ENCODE peak calls at places on chromosomes 5 and 9, in six cellular contexts. R, W, Q, V, X and F are unnamed samples.

GRCh38 chr9:68446836-68447235 is 90.4 kb downstream of the PGM5 start:
- DNase-seq in R (no peak), W (no peak), Q (no peak), V (no peak), X (no peak), F (no peak)

GRCh38 chr5:171757853-171758535 is 27.6 kb upstream of the SMIM23 start:
- DNase-seq in R (no peak), W (peak; percentile 32), Q (no peak), V (no peak), X (no peak), F (no peak)

GRCh38 chr5:178207183-178207916 is 3.0 kb downstream of the HNRNPAB start:
- DNase-seq in R (no peak), W (no peak), Q (no peak), V (no peak), X (no peak), F (no peak)

GRCh38 chr5:38422622-38423021 is 133.8 kb downstream of the LIFR start:
- DNase-seq in R (no peak), W (no peak), Q (no peak), V (no peak), X (no peak), F (no peak)

GRCh38 chr5:94745786-94746730 is 127.6 kb downstream of the SLF1 start:
- DNase-seq in R (no peak), W (no peak), Q (no peak), V (no peak), X (no peak), F (no peak)

GRCh38 chr9:135126480-135127187 is 39.2 kb downstream of the OLFM1 start:
- DNase-seq in R (no peak), W (no peak), Q (no peak), V (no peak), X (peak; percentile 81), F (peak; percentile 61)

GRCh38 chr9:2420488-2421056 is 201.0 kb upstream of the VLDLR start:
- DNase-seq in R (no peak), W (no peak), Q (no peak), V (no peak), X (no peak), F (no peak)

GRCh38 chr9:83066771-83067170 is 3.8 kb upstream of the RASEF start:
- DNase-seq in R (no peak), W (no peak), Q (no peak), V (no peak), X (no peak), F (no peak)

GRCh38 chr5:6788956-6789649 is 75.9 kb downstream of the TENT4A start:
- DNase-seq in R (no peak), W (no peak), Q (no peak), V (no peak), X (no peak), F (no peak)

GRCh38 chr5:171810217-171810616 is 24.6 kb downstream of the SMIM23 start:
- DNase-seq in R (no peak), W (no peak), Q (no peak), V (no peak), X (no peak), F (no peak)

GRCh38 chr9:93300585-93301081 is 116.7 kb downstream of the WNK2 start:
- DNase-seq in R (no peak), W (no peak), Q (no peak), V (no peak), X (peak; percentile 6), F (no peak)

GRCh38 chr5:67809589-67809988 is 406.0 kb upstream of the PIK3R1 start:
- DNase-seq in R (no peak), W (no peak), Q (no peak), V (no peak), X (no peak), F (no peak)